ENCODE peak calls at places on chromosomes 6 and 20, in seven cellular contexts. One of them, this sample, is unnamed.

GRCh38 chr6:56690519-56691200 is 48.0 kb upstream of the DST start:
- DNase-seq in hepatocyte: no peak
- DNase-seq in nephron progenitor cell: no peak
- DNase-seq in AG09309: no peak
- DNase-seq in fibroblast of the aortic adventitia: peak
- DNase-seq in cardiac fibroblast: peak
- DNase-seq in cardiac muscle cell: peak
- DNase-seq in this sample: no peak

GRCh38 chr6:156182356-156182755 is 594.8 kb upstream of the ARID1B start:
- DNase-seq in hepatocyte: no peak
- DNase-seq in nephron progenitor cell: no peak
- DNase-seq in AG09309: no peak
- DNase-seq in fibroblast of the aortic adventitia: no peak
- DNase-seq in cardiac fibroblast: no peak
- DNase-seq in cardiac muscle cell: no peak
- DNase-seq in this sample: no peak

GRCh38 chr6:6684365-6684833 is 95.9 kb downstream of the LY86 start:
- DNase-seq in hepatocyte: no peak
- DNase-seq in nephron progenitor cell: no peak
- DNase-seq in AG09309: no peak
- DNase-seq in fibroblast of the aortic adventitia: no peak
- DNase-seq in cardiac fibroblast: no peak
- DNase-seq in cardiac muscle cell: no peak
- DNase-seq in this sample: no peak

GRCh38 chr6:88165877-88166492 is at the start of gene CNR1:
- DNase-seq in hepatocyte: peak
- DNase-seq in nephron progenitor cell: peak
- DNase-seq in AG09309: no peak
- DNase-seq in fibroblast of the aortic adventitia: no peak
- DNase-seq in cardiac fibroblast: peak
- DNase-seq in cardiac muscle cell: peak
- DNase-seq in this sample: no peak

GRCh38 chr6:112189494-112189893 is 64.9 kb downstream of the LAMA4 start:
- DNase-seq in hepatocyte: no peak
- DNase-seq in nephron progenitor cell: no peak
- DNase-seq in AG09309: no peak
- DNase-seq in fibroblast of the aortic adventitia: peak
- DNase-seq in cardiac fibroblast: no peak
- DNase-seq in cardiac muscle cell: no peak
- DNase-seq in this sample: no peak

GRCh38 chr20:36333841-36334240 is 27.7 kb downstream of the DLGAP4 start:
- DNase-seq in hepatocyte: no peak
- DNase-seq in nephron progenitor cell: no peak
- DNase-seq in AG09309: no peak
- DNase-seq in fibroblast of the aortic adventitia: no peak
- DNase-seq in cardiac fibroblast: no peak
- DNase-seq in cardiac muscle cell: no peak
- DNase-seq in this sample: no peak

GRCh38 chr6:31163922-31164321 is 5.5 kb downstream of the TCF19 start:
- DNase-seq in hepatocyte: no peak
- DNase-seq in nephron progenitor cell: no peak
- DNase-seq in AG09309: no peak
- DNase-seq in fibroblast of the aortic adventitia: peak
- DNase-seq in cardiac fibroblast: peak
- DNase-seq in cardiac muscle cell: peak
- DNase-seq in this sample: no peak

GRCh38 chr6:34083227-34083889 is 62.5 kb downstream of the GRM4 start:
- DNase-seq in hepatocyte: no peak
- DNase-seq in nephron progenitor cell: no peak
- DNase-seq in AG09309: no peak
- DNase-seq in fibroblast of the aortic adventitia: no peak
- DNase-seq in cardiac fibroblast: no peak
- DNase-seq in cardiac muscle cell: no peak
- DNase-seq in this sample: no peak

GRCh38 chr6:3825331-3825831 is 23.8 kb upstream of the FAM50B start:
- DNase-seq in hepatocyte: peak
- DNase-seq in nephron progenitor cell: no peak
- DNase-seq in AG09309: no peak
- DNase-seq in fibroblast of the aortic adventitia: peak
- DNase-seq in cardiac fibroblast: peak
- DNase-seq in cardiac muscle cell: peak
- DNase-seq in this sample: no peak

GRCh38 chr6:109722564-109723254 is 31.6 kb downstream of the FIG4 start:
- DNase-seq in hepatocyte: no peak
- DNase-seq in nephron progenitor cell: no peak
- DNase-seq in AG09309: no peak
- DNase-seq in fibroblast of the aortic adventitia: no peak
- DNase-seq in cardiac fibroblast: no peak
- DNase-seq in cardiac muscle cell: no peak
- DNase-seq in this sample: no peak

GRCh38 chr6:100988391-100988999 is 107.4 kb upstream of the ASCC3 start:
- DNase-seq in hepatocyte: no peak
- DNase-seq in nephron progenitor cell: no peak
- DNase-seq in AG09309: no peak
- DNase-seq in fibroblast of the aortic adventitia: no peak
- DNase-seq in cardiac fibroblast: no peak
- DNase-seq in cardiac muscle cell: no peak
- DNase-seq in this sample: no peak

GRCh38 chr6:11413112-11413687 is 124.3 kb upstream of the TMEM170B start:
- DNase-seq in hepatocyte: no peak
- DNase-seq in nephron progenitor cell: no peak
- DNase-seq in AG09309: no peak
- DNase-seq in fibroblast of the aortic adventitia: no peak
- DNase-seq in cardiac fibroblast: no peak
- DNase-seq in cardiac muscle cell: no peak
- DNase-seq in this sample: no peak
- TF ChIP-seq CTCF in hepatocyte: no peak
- TF ChIP-seq CTCF in nephron progenitor cell: no peak
- TF ChIP-seq CTCF in AG09309: no peak
- TF ChIP-seq CTCF in fibroblast of the aortic adventitia: no peak
- TF ChIP-seq CTCF in cardiac fibroblast: peak
- TF ChIP-seq CTCF in cardiac muscle cell: no peak
- TF ChIP-seq CTCF in this sample: no peak

GRCh38 chr6:137494281-137494966 is at the start of gene OLIG3:
- DNase-seq in hepatocyte: no peak
- DNase-seq in nephron progenitor cell: no peak
- DNase-seq in AG09309: no peak
- DNase-seq in fibroblast of the aortic adventitia: no peak
- DNase-seq in cardiac fibroblast: no peak
- DNase-seq in cardiac muscle cell: no peak
- DNase-seq in this sample: no peak

GRCh38 chr6:137492289-137492688 is 1.9 kb downstream of the OLIG3 start:
- DNase-seq in hepatocyte: no peak
- DNase-seq in nephron progenitor cell: no peak
- DNase-seq in AG09309: no peak
- DNase-seq in fibroblast of the aortic adventitia: no peak
- DNase-seq in cardiac fibroblast: no peak
- DNase-seq in cardiac muscle cell: no peak
- DNase-seq in this sample: no peak

GRCh38 chr6:137493218-137494038 is 766 bp downstream of the OLIG3 start:
- DNase-seq in hepatocyte: no peak
- DNase-seq in nephron progenitor cell: peak
- DNase-seq in AG09309: no peak
- DNase-seq in fibroblast of the aortic adventitia: no peak
- DNase-seq in cardiac fibroblast: no peak
- DNase-seq in cardiac muscle cell: no peak
- DNase-seq in this sample: no peak

GRCh38 chr6:137491478-137491877 is 2.7 kb downstream of the OLIG3 start:
- DNase-seq in hepatocyte: no peak
- DNase-seq in nephron progenitor cell: no peak
- DNase-seq in AG09309: no peak
- DNase-seq in fibroblast of the aortic adventitia: no peak
- DNase-seq in cardiac fibroblast: no peak
- DNase-seq in cardiac muscle cell: no peak
- DNase-seq in this sample: no peak

GRCh38 chr6:137492771-137493217 is 1.4 kb downstream of the OLIG3 start:
- DNase-seq in hepatocyte: no peak
- DNase-seq in nephron progenitor cell: no peak
- DNase-seq in AG09309: no peak
- DNase-seq in fibroblast of the aortic adventitia: no peak
- DNase-seq in cardiac fibroblast: no peak
- DNase-seq in cardiac muscle cell: no peak
- DNase-seq in this sample: no peak
- TF ChIP-seq CTCF in hepatocyte: no peak
- TF ChIP-seq CTCF in nephron progenitor cell: no peak
- TF ChIP-seq CTCF in AG09309: no peak
- TF ChIP-seq CTCF in fibroblast of the aortic adventitia: no peak
- TF ChIP-seq CTCF in cardiac fibroblast: no peak
- TF ChIP-seq CTCF in cardiac muscle cell: no peak
- TF ChIP-seq CTCF in this sample: no peak

DNA sequence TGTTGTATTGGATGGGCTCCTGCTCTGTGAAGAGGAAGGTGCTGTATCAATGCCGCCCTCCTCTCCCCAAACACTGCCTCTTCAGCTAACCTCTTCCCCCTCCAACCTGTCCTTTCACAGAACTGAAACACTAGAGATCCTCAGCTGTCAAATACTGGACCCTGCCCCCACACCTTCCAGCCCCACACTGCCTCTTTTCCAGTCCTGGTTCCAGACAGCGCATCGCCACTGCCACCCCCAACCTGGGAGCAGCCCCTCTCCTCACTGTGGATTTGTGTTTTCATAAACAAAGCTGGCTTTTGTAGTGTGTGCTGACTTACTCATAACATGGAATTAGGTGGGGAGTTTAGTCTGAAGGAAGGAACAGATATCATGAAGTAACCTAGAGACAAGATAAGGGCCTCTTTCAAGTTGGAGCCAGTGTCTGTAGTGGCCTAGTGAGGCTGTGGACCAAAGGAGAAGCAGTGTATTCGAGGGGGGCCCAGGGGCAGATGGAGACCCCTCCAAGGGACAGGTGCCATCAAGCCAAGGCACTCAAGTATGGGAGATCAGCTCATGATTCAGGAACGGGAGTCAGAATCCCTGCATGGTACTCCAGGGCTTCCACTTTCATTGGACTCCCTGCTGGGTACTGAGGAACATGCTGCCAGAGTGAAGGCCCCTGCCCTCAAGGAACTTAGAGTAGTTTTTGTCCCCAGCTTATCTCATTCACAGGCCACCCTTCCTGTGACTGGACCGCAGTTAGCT is 2.1 kb downstream of the SCUBE3 start:
- DNase-seq in hepatocyte: no peak
- DNase-seq in nephron progenitor cell: no peak
- DNase-seq in AG09309: no peak
- DNase-seq in fibroblast of the aortic adventitia: no peak
- DNase-seq in cardiac fibroblast: no peak
- DNase-seq in cardiac muscle cell: no peak
- DNase-seq in this sample: no peak
- TF ChIP-seq CTCF in hepatocyte: no peak
- TF ChIP-seq CTCF in nephron progenitor cell: no peak
- TF ChIP-seq CTCF in AG09309: no peak
- TF ChIP-seq CTCF in fibroblast of the aortic adventitia: no peak
- TF ChIP-seq CTCF in cardiac fibroblast: no peak
- TF ChIP-seq CTCF in cardiac muscle cell: no peak
- TF ChIP-seq CTCF in this sample: no peak

GRCh38 chr20:25032065-25032477 is 25.9 kb downstream of the ACSS1 start:
- DNase-seq in hepatocyte: no peak
- DNase-seq in nephron progenitor cell: no peak
- DNase-seq in AG09309: no peak
- DNase-seq in fibroblast of the aortic adventitia: no peak
- DNase-seq in cardiac fibroblast: no peak
- DNase-seq in cardiac muscle cell: no peak
- DNase-seq in this sample: no peak

GRCh38 chr20:25033250-25033940 is 24.5 kb downstream of the ACSS1 start:
- DNase-seq in hepatocyte: peak
- DNase-seq in nephron progenitor cell: no peak
- DNase-seq in AG09309: no peak
- DNase-seq in fibroblast of the aortic adventitia: peak
- DNase-seq in cardiac fibroblast: no peak
- DNase-seq in cardiac muscle cell: no peak
- DNase-seq in this sample: no peak

GRCh38 chr20:25033941-25034335 is 24.0 kb downstream of the ACSS1 start:
- DNase-seq in hepatocyte: no peak
- DNase-seq in nephron progenitor cell: no peak
- DNase-seq in AG09309: no peak
- DNase-seq in fibroblast of the aortic adventitia: no peak
- DNase-seq in cardiac fibroblast: no peak
- DNase-seq in cardiac muscle cell: no peak
- DNase-seq in this sample: no peak

GRCh38 chr20:25031241-25031640 is 26.7 kb downstream of the ACSS1 start:
- DNase-seq in hepatocyte: no peak
- DNase-seq in nephron progenitor cell: no peak
- DNase-seq in AG09309: no peak
- DNase-seq in fibroblast of the aortic adventitia: no peak
- DNase-seq in cardiac fibroblast: no peak
- DNase-seq in cardiac muscle cell: no peak
- DNase-seq in this sample: no peak

DNA sequence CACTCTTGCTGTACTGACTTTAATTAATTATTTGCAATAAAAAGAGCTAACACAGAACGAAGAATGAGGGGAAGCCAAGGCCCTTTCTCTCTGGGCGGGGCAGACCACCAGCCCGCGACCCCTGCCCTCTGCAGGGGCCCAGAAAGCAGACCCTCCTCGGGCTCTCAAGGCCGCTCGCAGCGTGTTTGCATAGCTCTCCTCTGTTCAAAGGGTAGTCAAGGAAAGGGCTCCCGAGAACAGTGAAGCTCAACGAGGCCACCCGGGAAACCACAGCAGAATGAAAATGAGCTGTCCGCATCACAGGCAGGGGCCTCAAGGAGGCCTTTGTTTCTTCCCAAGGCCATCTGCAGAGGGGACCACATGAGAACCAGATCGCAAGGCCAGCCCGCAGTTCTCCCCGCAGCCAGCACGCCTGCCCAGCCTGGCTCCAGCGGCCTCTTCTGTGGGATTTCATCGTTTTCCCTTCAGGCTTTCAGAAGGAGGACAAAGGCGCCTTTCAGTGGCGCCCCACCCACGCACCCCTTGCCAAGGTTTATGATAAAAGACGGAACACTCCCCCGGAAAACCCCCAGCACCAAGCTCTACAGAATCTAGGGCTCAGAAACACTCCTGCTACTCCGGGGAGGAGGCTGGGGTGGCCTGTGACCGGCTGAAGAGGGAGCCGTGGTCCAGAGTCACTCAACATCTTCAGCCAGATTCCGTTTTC is 25.3 kb downstream of the ACSS1 start:
- DNase-seq in hepatocyte: no peak
- DNase-seq in nephron progenitor cell: peak
- DNase-seq in AG09309: no peak
- DNase-seq in fibroblast of the aortic adventitia: peak
- DNase-seq in cardiac fibroblast: no peak
- DNase-seq in cardiac muscle cell: peak
- DNase-seq in this sample: no peak
- TF ChIP-seq CTCF in hepatocyte: no peak
- TF ChIP-seq CTCF in nephron progenitor cell: no peak
- TF ChIP-seq CTCF in AG09309: no peak
- TF ChIP-seq CTCF in fibroblast of the aortic adventitia: no peak
- TF ChIP-seq CTCF in cardiac fibroblast: no peak
- TF ChIP-seq CTCF in cardiac muscle cell: peak
- TF ChIP-seq CTCF in this sample: no peak

DNA sequence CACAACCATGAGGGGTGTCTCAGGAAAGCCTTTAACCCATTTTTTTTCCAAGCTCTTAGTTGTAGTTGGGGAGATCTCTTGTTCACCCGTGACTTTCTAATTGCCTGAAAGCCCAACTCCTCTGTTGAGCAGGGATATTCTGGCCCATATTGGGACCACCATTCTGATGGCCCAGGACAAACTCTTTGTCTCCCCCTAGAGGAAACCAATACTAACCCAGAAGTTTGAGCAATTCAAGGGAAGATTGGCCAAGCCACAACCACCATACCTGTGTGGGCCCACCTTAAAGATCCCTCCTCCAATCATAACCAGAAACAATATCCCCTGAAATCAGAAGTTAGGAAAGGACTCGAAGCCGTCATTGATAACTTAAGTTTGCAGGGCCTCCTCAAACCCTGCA is 132.6 kb downstream of the THBS2 start:
- DNase-seq in hepatocyte: no peak
- DNase-seq in nephron progenitor cell: no peak
- DNase-seq in AG09309: no peak
- DNase-seq in fibroblast of the aortic adventitia: no peak
- DNase-seq in cardiac fibroblast: no peak
- DNase-seq in cardiac muscle cell: no peak
- DNase-seq in this sample: no peak
- TF ChIP-seq CTCF in hepatocyte: no peak
- TF ChIP-seq CTCF in nephron progenitor cell: no peak
- TF ChIP-seq CTCF in AG09309: no peak
- TF ChIP-seq CTCF in fibroblast of the aortic adventitia: no peak
- TF ChIP-seq CTCF in cardiac fibroblast: peak
- TF ChIP-seq CTCF in cardiac muscle cell: peak
- TF ChIP-seq CTCF in this sample: no peak